ENCODE peak calls at places on chromosomes 16 and 17, in five cellular contexts. One of them, this sample, is unnamed.

GRCh38 chr17:64940055-64940454 is 20.8 kb upstream of the LRRC37A3 start:
- DNase-seq in transverse colon: no peak
- DNase-seq in HuH-7: no peak
- DNase-seq in right cardiac atrium: no peak
- DNase-seq in aorta: no peak
- DNase-seq in this sample: no peak

GRCh38 chr16:2039286-2040030 is 8.2 kb downstream of the NTHL1 start:
- DNase-seq in transverse colon: peak; percentile 72
- DNase-seq in HuH-7: peak; percentile 72
- DNase-seq in right cardiac atrium: peak; percentile 94
- DNase-seq in aorta: no peak
- DNase-seq in this sample: no peak

GRCh38 chr17:47305302-47305923 is 18.3 kb upstream of the EFCAB13 start:
- DNase-seq in transverse colon: no peak
- DNase-seq in HuH-7: no peak
- DNase-seq in right cardiac atrium: no peak
- DNase-seq in aorta: no peak
- DNase-seq in this sample: no peak

GRCh38 chr17:18772471-18772870 is 8.5 kb upstream of the TVP23B start:
- DNase-seq in transverse colon: no peak
- DNase-seq in HuH-7: no peak
- DNase-seq in right cardiac atrium: no peak
- DNase-seq in aorta: no peak
- DNase-seq in this sample: no peak

GRCh38 chr16:22333457-22333994 is 36.3 kb downstream of the POLR3E start:
- DNase-seq in transverse colon: no peak
- DNase-seq in HuH-7: no peak
- DNase-seq in right cardiac atrium: no peak
- DNase-seq in aorta: no peak
- DNase-seq in this sample: no peak

GRCh38 chr17:75695141-75695829 is 26.0 kb upstream of the ITGB4 start:
- DNase-seq in transverse colon: no peak
- DNase-seq in HuH-7: no peak
- DNase-seq in right cardiac atrium: no peak
- DNase-seq in aorta: no peak
- DNase-seq in this sample: no peak

GRCh38 chr16:24834459-24835335 is 11.1 kb upstream of the SLC5A11 start:
- DNase-seq in transverse colon: peak; percentile 83
- DNase-seq in HuH-7: peak; percentile 67
- DNase-seq in right cardiac atrium: no peak
- DNase-seq in aorta: no peak
- DNase-seq in this sample: peak; percentile 37

GRCh38 chr17:45290269-45290765 is 26.5 kb downstream of the MAP3K14 start:
- DNase-seq in transverse colon: no peak
- DNase-seq in HuH-7: no peak
- DNase-seq in right cardiac atrium: no peak
- DNase-seq in aorta: no peak
- DNase-seq in this sample: no peak

GRCh38 chr17:30517786-30518185 is 40.6 kb downstream of the GOSR1 start:
- DNase-seq in transverse colon: no peak
- DNase-seq in HuH-7: no peak
- DNase-seq in right cardiac atrium: no peak
- DNase-seq in aorta: no peak
- DNase-seq in this sample: no peak

GRCh38 chr17:30812218-30813177 is 12.0 kb downstream of the CRLF3 start:
- DNase-seq in transverse colon: no peak
- DNase-seq in HuH-7: no peak
- DNase-seq in right cardiac atrium: no peak
- DNase-seq in aorta: no peak
- DNase-seq in this sample: no peak

GRCh38 chr17:46940692-46941404 is 17.9 kb downstream of the GOSR2 start:
- DNase-seq in transverse colon: peak; percentile 72
- DNase-seq in HuH-7: peak; percentile 90
- DNase-seq in right cardiac atrium: peak; percentile 85
- DNase-seq in aorta: peak; percentile 85
- DNase-seq in this sample: peak; percentile 48

GRCh38 chr16:72560617-72561016 is 388.7 kb upstream of the PMFBP1 start:
- DNase-seq in transverse colon: no peak
- DNase-seq in HuH-7: peak; percentile 26
- DNase-seq in right cardiac atrium: no peak
- DNase-seq in aorta: no peak
- DNase-seq in this sample: no peak

GRCh38 chr16:50259334-50260205 is 6.8 kb upstream of the ADCY7 start:
- DNase-seq in transverse colon: peak; percentile 38
- DNase-seq in HuH-7: no peak
- DNase-seq in right cardiac atrium: peak; percentile 86
- DNase-seq in aorta: peak; percentile 77
- DNase-seq in this sample: peak; percentile 16

GRCh38 chr17:63622571-63623390 is 564 bp downstream of the MAP3K3 start:
- DNase-seq in transverse colon: peak; percentile 76
- DNase-seq in HuH-7: peak; percentile 70
- DNase-seq in right cardiac atrium: peak; percentile 92
- DNase-seq in aorta: peak; percentile 91
- DNase-seq in this sample: no peak

GRCh38 chr17:77725851-77726250 is 232.7 kb upstream of the TNRC6C start:
- DNase-seq in transverse colon: no peak
- DNase-seq in HuH-7: no peak
- DNase-seq in right cardiac atrium: no peak
- DNase-seq in aorta: no peak
- DNase-seq in this sample: no peak

GRCh38 chr17:64001763-64002529 is 3.8 kb downstream of the PRR29 start:
- DNase-seq in transverse colon: no peak
- DNase-seq in HuH-7: no peak
- DNase-seq in right cardiac atrium: peak; percentile 87
- DNase-seq in aorta: peak; percentile 80
- DNase-seq in this sample: no peak

GRCh38 chr16:51952500-51952899 is 594.4 kb downstream of the TOX3 start:
- DNase-seq in transverse colon: no peak
- DNase-seq in HuH-7: no peak
- DNase-seq in right cardiac atrium: no peak
- DNase-seq in aorta: no peak
- DNase-seq in this sample: no peak

GRCh38 chr17:48037924-48038323 is 327 bp upstream of the COPZ2 start:
- DNase-seq in transverse colon: no peak
- DNase-seq in HuH-7: no peak
- DNase-seq in right cardiac atrium: no peak
- DNase-seq in aorta: no peak
- DNase-seq in this sample: no peak

GRCh38 chr17:78883090-78883532 is 19.9 kb downstream of the CEP295NL start:
- DNase-seq in transverse colon: peak; percentile 63
- DNase-seq in HuH-7: no peak
- DNase-seq in right cardiac atrium: peak; percentile 87
- DNase-seq in aorta: peak; percentile 93
- DNase-seq in this sample: no peak

GRCh38 chr16:88359008-88359407 is 23.8 kb upstream of the ZNF469 start:
- DNase-seq in transverse colon: no peak
- DNase-seq in HuH-7: no peak
- DNase-seq in right cardiac atrium: no peak
- DNase-seq in aorta: peak; percentile 42
- DNase-seq in this sample: no peak

GRCh38 chr17:17366941-17367885 is 64.0 kb downstream of the NT5M start:
- DNase-seq in transverse colon: no peak
- DNase-seq in HuH-7: no peak
- DNase-seq in right cardiac atrium: peak; percentile 53
- DNase-seq in aorta: peak; percentile 61
- DNase-seq in this sample: no peak

GRCh38 chr17:63816669-63817068 is 10.6 kb upstream of the PSMC5 start:
- DNase-seq in transverse colon: no peak
- DNase-seq in HuH-7: no peak
- DNase-seq in right cardiac atrium: no peak
- DNase-seq in aorta: no peak
- DNase-seq in this sample: no peak

GRCh38 chr17:32275060-32276042 is 9.7 kb downstream of the RHBDL3 start:
- DNase-seq in transverse colon: no peak
- DNase-seq in HuH-7: no peak
- DNase-seq in right cardiac atrium: peak; percentile 66
- DNase-seq in aorta: peak; percentile 87
- DNase-seq in this sample: no peak

GRCh38 chr17:51640108-51640622 is 379.8 kb downstream of the UTP18 start:
- DNase-seq in transverse colon: no peak
- DNase-seq in HuH-7: peak; percentile 17
- DNase-seq in right cardiac atrium: no peak
- DNase-seq in aorta: no peak
- DNase-seq in this sample: no peak

GRCh38 chr17:52790359-52790955 is 631.9 kb upstream of the CA10 start:
- DNase-seq in transverse colon: no peak
- DNase-seq in HuH-7: no peak
- DNase-seq in right cardiac atrium: no peak
- DNase-seq in aorta: no peak
- DNase-seq in this sample: no peak

GRCh38 chr17:522912-523311 is 170.3 kb upstream of the RPH3AL start:
- DNase-seq in transverse colon: no peak
- DNase-seq in HuH-7: no peak
- DNase-seq in right cardiac atrium: no peak
- DNase-seq in aorta: no peak
- DNase-seq in this sample: no peak

GRCh38 chr17:13362341-13363122 is 239.2 kb downstream of the HS3ST3A1 start:
- DNase-seq in transverse colon: no peak
- DNase-seq in HuH-7: no peak
- DNase-seq in right cardiac atrium: no peak
- DNase-seq in aorta: no peak
- DNase-seq in this sample: no peak

GRCh38 chr17:75731086-75731715 is 9.9 kb downstream of the ITGB4 start:
- DNase-seq in transverse colon: no peak
- DNase-seq in HuH-7: no peak
- DNase-seq in right cardiac atrium: no peak
- DNase-seq in aorta: no peak
- DNase-seq in this sample: no peak

GRCh38 chr17:8900626-8901585 is 33.4 kb upstream of the PIK3R6 start:
- DNase-seq in transverse colon: no peak
- DNase-seq in HuH-7: no peak
- DNase-seq in right cardiac atrium: no peak
- DNase-seq in aorta: no peak
- DNase-seq in this sample: no peak

GRCh38 chr17:37098910-37099664 is 150.3 kb downstream of the AATF start:
- DNase-seq in transverse colon: no peak
- DNase-seq in HuH-7: no peak
- DNase-seq in right cardiac atrium: no peak
- DNase-seq in aorta: no peak
- DNase-seq in this sample: no peak

GRCh38 chr16:6249863-6250262 is 1082.8 kb upstream of the RBFOX1 start:
- DNase-seq in transverse colon: no peak
- DNase-seq in HuH-7: no peak
- DNase-seq in right cardiac atrium: no peak
- DNase-seq in aorta: no peak
- DNase-seq in this sample: no peak

GRCh38 chr16:66741971-66742396 is 9.4 kb downstream of the DYNC1LI2 start:
- DNase-seq in transverse colon: no peak
- DNase-seq in HuH-7: no peak
- DNase-seq in right cardiac atrium: no peak
- DNase-seq in aorta: no peak
- DNase-seq in this sample: no peak

GRCh38 chr16:83704656-83705055 is 103.1 kb upstream of the HSBP1 start:
- DNase-seq in transverse colon: no peak
- DNase-seq in HuH-7: no peak
- DNase-seq in right cardiac atrium: no peak
- DNase-seq in aorta: no peak
- DNase-seq in this sample: no peak

GRCh38 chr16:82329070-82329469 is 159.0 kb upstream of the MPHOSPH6 start:
- DNase-seq in transverse colon: no peak
- DNase-seq in HuH-7: no peak
- DNase-seq in right cardiac atrium: no peak
- DNase-seq in aorta: no peak
- DNase-seq in this sample: no peak

GRCh38 chr16:9138731-9139501 is 47.5 kb downstream of the HAPSTR1 start:
- DNase-seq in transverse colon: peak; percentile 68
- DNase-seq in HuH-7: peak; percentile 71
- DNase-seq in right cardiac atrium: peak; percentile 85
- DNase-seq in aorta: peak; percentile 88
- DNase-seq in this sample: no peak

GRCh38 chr17:13561606-13562270 is 40.0 kb downstream of the HS3ST3A1 start:
- DNase-seq in transverse colon: peak; percentile 8
- DNase-seq in HuH-7: no peak
- DNase-seq in right cardiac atrium: no peak
- DNase-seq in aorta: no peak
- DNase-seq in this sample: no peak